ENCODE peak calls at places on chromosomes 4 and X, in four cellular contexts. Y is mesenchymal stem cell, O is IMR-90, K is neuronal stem cell. C is an unnamed sample.

GRCh38 chr4:147360301-147360700 is 120.6 kb upstream of the EDNRA start:
- DNase-seq in Y (peak), K (no peak), O (peak), C (no peak)

GRCh38 chrX:68411729-68412128 is 21.6 kb downstream of the OPHN1 start:
- DNase-seq in Y (no peak), K (no peak), O (no peak), C (no peak)

GRCh38 chrX:136310411-136310810 is 9.6 kb downstream of the ADGRG4 start:
- DNase-seq in Y (peak), K (peak), O (peak), C (no peak)

GRCh38 chrX:28586891-28587635 is at the start of gene IL1RAPL1:
- DNase-seq in O (peak), K (no peak), Y (peak), C (no peak)

GRCh38 chr4:1330761-1331590 is 16.0 kb upstream of the UVSSA start:
- DNase-seq in K (no peak), O (no peak), Y (no peak), C (no peak)

GRCh38 chr4:37524267-37524666 is 161.9 kb downstream of the RELL1 start:
- DNase-seq in Y (no peak), K (no peak), O (no peak), C (no peak)

GRCh38 chrX:18440835-18441234 is 15.4 kb downstream of the CDKL5 start:
- DNase-seq in O (no peak), K (no peak), Y (no peak), C (no peak)

GRCh38 chr4:158538176-158538575 is 16.5 kb downstream of the RXFP1 start:
- DNase-seq in O (peak), K (no peak), Y (peak), C (no peak)

GRCh38 chr4:8528713-8529112 is 51.5 kb upstream of the GPR78 start:
- DNase-seq in O (peak), Y (peak), K (no peak), C (no peak)

GRCh38 chrX:53930513-53931380 is 113.5 kb downstream of the PHF8 start:
- DNase-seq in O (peak), K (no peak), Y (peak), C (no peak)

GRCh38 chr4:84965558-84966381 is 720 bp downstream of the WDFY3 start:
- DNase-seq in Y (peak), K (peak), O (peak), C (peak)
- H4K91ac ChIP-seq in Y (peak), K (no peak), O (no peak), C (no peak)

GRCh38 chr4:57077550-57078311 is 32.5 kb downstream of the IGFBP7 start:
- DNase-seq in Y (peak), K (no peak), O (peak), C (peak)

GRCh38 chr4:57076646-57077045 is 33.5 kb downstream of the IGFBP7 start:
- DNase-seq in K (no peak), Y (no peak), O (no peak), C (no peak)

GRCh38 chr4:57080781-57081650 is 29.2 kb downstream of the IGFBP7 start:
- DNase-seq in Y (peak), O (peak), K (no peak), C (no peak)

GRCh38 chr4:57081651-57082349 is 28.4 kb downstream of the IGFBP7 start:
- DNase-seq in K (no peak), O (no peak), Y (no peak), C (peak)

DNA sequence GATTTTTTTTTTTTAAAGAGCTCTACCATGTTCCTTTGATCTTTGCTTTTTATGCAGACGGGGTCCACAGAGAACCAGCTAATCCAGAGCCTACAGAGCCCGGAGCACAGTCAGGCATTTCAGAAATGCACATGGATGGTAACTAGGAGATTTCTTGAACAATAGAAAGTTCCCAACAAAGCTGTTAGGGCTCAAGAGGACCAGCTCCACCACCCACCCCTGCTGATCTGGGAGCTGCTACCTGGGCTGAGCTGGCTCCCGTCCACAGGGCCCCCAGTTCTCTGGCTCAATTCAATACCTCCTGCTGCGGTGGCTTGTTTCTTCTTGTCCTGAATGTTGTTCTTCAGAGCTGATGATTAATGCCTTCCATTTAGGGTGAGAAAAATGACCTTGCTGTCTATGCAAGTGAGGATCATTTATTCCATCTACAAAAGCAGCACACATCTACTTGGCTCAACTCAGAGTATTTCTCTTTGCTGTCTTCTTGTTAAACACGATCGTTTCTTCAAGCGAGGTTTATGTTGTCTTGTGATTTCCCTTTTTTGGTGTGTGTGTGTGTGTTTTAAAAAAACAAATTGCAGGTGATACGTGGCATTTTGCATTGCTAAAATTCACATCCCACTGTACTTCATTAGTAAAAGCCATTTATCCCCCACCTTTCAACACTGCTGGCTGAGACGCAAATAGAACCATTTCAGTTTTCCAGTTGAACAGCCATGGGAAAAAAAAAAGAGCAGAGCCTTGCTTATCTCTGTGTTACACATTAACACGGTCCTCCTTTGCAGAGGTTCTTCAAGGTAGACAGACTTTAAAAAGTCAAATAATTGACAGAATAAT is 31.3 kb downstream of the IGFBP7 start:
- DNase-seq in O (no peak), Y (peak), K (peak), C (peak)
- H3K9ac ChIP-seq in O (no peak), Y (no peak), K (no peak), C (no peak)

GRCh38 chr4:24285759-24286158 is 298.6 kb downstream of the DHX15 start:
- DNase-seq in Y (no peak), K (no peak), O (no peak), C (no peak)
- H4K91ac ChIP-seq in Y (no peak), K (no peak), O (no peak), C (no peak)

GRCh38 chr4:140025470-140025869 is 128.5 kb downstream of the MAML3 start:
- DNase-seq in Y (no peak), K (no peak), O (no peak), C (no peak)

GRCh38 chr4:140018931-140019618 is 134.9 kb downstream of the MAML3 start:
- DNase-seq in Y (peak), K (no peak), O (peak), C (no peak)

GRCh38 chr4:140019619-140020367 is 134.2 kb downstream of the MAML3 start:
- DNase-seq in O (no peak), K (no peak), Y (no peak), C (no peak)

GRCh38 chr4:140020457-140021361 is 133.3 kb downstream of the MAML3 start:
- DNase-seq in O (peak), K (no peak), Y (no peak), C (no peak)
- H3K9ac ChIP-seq in O (no peak), K (no peak), Y (no peak), C (no peak)

DNA sequence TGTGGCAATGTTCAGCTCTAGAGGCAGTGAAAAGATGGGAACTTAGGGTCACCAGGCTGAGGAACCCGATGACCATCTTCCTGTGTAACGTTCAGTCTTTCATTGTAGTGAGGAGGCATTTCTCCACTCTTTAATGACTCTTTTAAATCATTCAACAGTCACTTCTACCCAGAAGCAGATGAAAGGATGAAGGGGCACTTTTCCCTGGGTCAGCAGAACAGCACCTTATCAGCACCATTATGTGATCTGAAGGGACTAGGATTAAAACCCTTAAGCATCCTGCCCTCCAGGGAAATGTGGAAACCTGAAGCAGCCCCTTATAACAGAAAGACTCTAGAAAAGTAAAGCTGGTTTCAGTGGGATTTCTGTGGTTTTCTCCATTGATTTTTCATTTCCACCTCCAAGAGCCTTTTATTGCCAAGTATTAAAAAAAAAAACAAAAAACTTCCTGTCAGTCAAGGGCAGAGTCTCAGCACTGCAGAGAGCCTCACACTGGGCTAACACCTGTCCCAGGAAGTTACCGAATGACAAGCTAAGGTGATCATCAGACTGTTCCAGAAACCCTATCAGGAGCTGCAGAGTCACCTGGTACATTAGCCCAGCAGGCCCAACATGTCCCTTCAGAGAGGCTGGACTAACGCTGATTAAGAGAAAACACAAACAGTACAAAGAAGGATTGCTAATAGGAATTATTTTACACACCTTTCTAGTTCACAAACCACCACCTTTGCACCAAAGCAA is 185.9 kb downstream of the SHROOM3 start:
- DNase-seq in K (no peak), O (no peak), Y (no peak), C (no peak)
- H4K91ac ChIP-seq in K (no peak), O (peak), Y (no peak), C (no peak)

C was measured in H9.